ENCODE peak calls at places on chromosomes 13 and 19, in seven cellular contexts. One of them, this sample, is unnamed.

GRCh38 chr13:43383488-43384165 is 360.2 kb downstream of the DNAJC15 start:
- DNase-seq in H1: no peak
- DNase-seq in HCT116: no peak
- DNase-seq in GM12878: no peak
- DNase-seq in HepG2: no peak
- DNase-seq in SK-N-SH: no peak
- DNase-seq in K562: no peak
- DNase-seq in this sample: no peak

GRCh38 chr13:98571955-98572662 is 4.8 kb downstream of the STK24 start:
- DNase-seq in HepG2: peak
- DNase-seq in SK-N-SH: peak
- DNase-seq in K562: peak
- DNase-seq in GM12878: no peak
- DNase-seq in H1: no peak
- DNase-seq in HCT116: no peak
- DNase-seq in this sample: peak

GRCh38 chr13:110676511-110677204 is 29.3 kb downstream of the CARS2 start:
- DNase-seq in SK-N-SH: no peak
- DNase-seq in H1: no peak
- DNase-seq in GM12878: peak
- DNase-seq in K562: no peak
- DNase-seq in HepG2: no peak
- DNase-seq in HCT116: no peak
- DNase-seq in this sample: no peak

GRCh38 chr13:72782717-72783116 is 784 bp downstream of the PIBF1 start:
- DNase-seq in HepG2: no peak
- DNase-seq in SK-N-SH: peak
- DNase-seq in K562: peak
- DNase-seq in H1: no peak
- DNase-seq in HCT116: no peak
- DNase-seq in GM12878: no peak
- DNase-seq in this sample: no peak

GRCh38 chr19:38527466-38528136 is 90.2 kb downstream of the MAP4K1 start:
- DNase-seq in SK-N-SH: no peak
- DNase-seq in HCT116: no peak
- DNase-seq in HepG2: no peak
- DNase-seq in H1: peak
- DNase-seq in GM12878: no peak
- DNase-seq in K562: peak
- DNase-seq in this sample: peak

GRCh38 chr13:18949970-18950369 is 231.7 kb downstream of the TUBA3C start:
- DNase-seq in GM12878: no peak
- DNase-seq in K562: no peak
- DNase-seq in H1: no peak
- DNase-seq in HepG2: no peak
- DNase-seq in HCT116: no peak
- DNase-seq in SK-N-SH: no peak
- DNase-seq in this sample: no peak

GRCh38 chr19:27776020-27776419 is 1436.9 kb downstream of the UQCRFS1 start:
- DNase-seq in H1: peak
- DNase-seq in HepG2: no peak
- DNase-seq in HCT116: no peak
- DNase-seq in SK-N-SH: no peak
- DNase-seq in GM12878: no peak
- DNase-seq in K562: peak
- DNase-seq in this sample: no peak

GRCh38 chr13:95118541-95119324 is 182.5 kb downstream of the ABCC4 start:
- DNase-seq in K562: no peak
- DNase-seq in HCT116: no peak
- DNase-seq in H1: no peak
- DNase-seq in GM12878: no peak
- DNase-seq in HepG2: no peak
- DNase-seq in SK-N-SH: no peak
- DNase-seq in this sample: no peak

GRCh38 chr13:48626726-48627451 is 26.8 kb upstream of the CYSLTR2 start:
- DNase-seq in H1: no peak
- DNase-seq in HepG2: peak
- DNase-seq in HCT116: no peak
- DNase-seq in SK-N-SH: no peak
- DNase-seq in K562: no peak
- DNase-seq in GM12878: no peak
- DNase-seq in this sample: no peak

GRCh38 chr13:101972191-101972590 is 429.7 kb downstream of the FGF14 start:
- DNase-seq in HCT116: no peak
- DNase-seq in SK-N-SH: no peak
- DNase-seq in H1: no peak
- DNase-seq in GM12878: no peak
- DNase-seq in HepG2: no peak
- DNase-seq in K562: no peak
- DNase-seq in this sample: no peak

GRCh38 chr19:1264801-1265610 is 4.1 kb upstream of the CIRBP start:
- DNase-seq in GM12878: no peak
- DNase-seq in SK-N-SH: no peak
- DNase-seq in H1: peak
- DNase-seq in HCT116: no peak
- DNase-seq in HepG2: peak
- DNase-seq in K562: peak
- DNase-seq in this sample: no peak

GRCh38 chr13:98978280-98978679 is 416 bp upstream of the DOCK9 start:
- DNase-seq in HCT116: peak
- DNase-seq in SK-N-SH: no peak
- DNase-seq in H1: no peak
- DNase-seq in GM12878: no peak
- DNase-seq in K562: no peak
- DNase-seq in HepG2: no peak
- DNase-seq in this sample: no peak

GRCh38 chr13:32639502-32640105 is 53.4 kb downstream of the PDS5B start:
- DNase-seq in H1: no peak
- DNase-seq in HCT116: peak
- DNase-seq in K562: peak
- DNase-seq in GM12878: peak
- DNase-seq in SK-N-SH: peak
- DNase-seq in HepG2: peak
- DNase-seq in this sample: peak

GRCh38 chr13:100398360-100398759 is 190.2 kb downstream of the GGACT start:
- DNase-seq in SK-N-SH: no peak
- DNase-seq in K562: no peak
- DNase-seq in HepG2: no peak
- DNase-seq in H1: no peak
- DNase-seq in GM12878: no peak
- DNase-seq in HCT116: no peak
- DNase-seq in this sample: no peak

GRCh38 chr13:95494082-95494681 is 58.3 kb upstream of the CLDN10 start:
- DNase-seq in HepG2: peak
- DNase-seq in SK-N-SH: peak
- DNase-seq in HCT116: peak
- DNase-seq in K562: peak
- DNase-seq in GM12878: no peak
- DNase-seq in H1: no peak
- DNase-seq in this sample: peak

GRCh38 chr13:113448545-113448884 is 4.8 kb downstream of the ADPRHL1 start:
- DNase-seq in HepG2: peak
- DNase-seq in SK-N-SH: no peak
- DNase-seq in GM12878: no peak
- DNase-seq in HCT116: peak
- DNase-seq in H1: no peak
- DNase-seq in K562: peak
- DNase-seq in this sample: no peak

GRCh38 chr13:113446488-113446854 is 6.8 kb downstream of the ADPRHL1 start:
- DNase-seq in HepG2: no peak
- DNase-seq in H1: no peak
- DNase-seq in SK-N-SH: no peak
- DNase-seq in GM12878: no peak
- DNase-seq in K562: no peak
- DNase-seq in HCT116: no peak
- DNase-seq in this sample: no peak

GRCh38 chr13:113449693-113450347 is 3.5 kb downstream of the ADPRHL1 start:
- DNase-seq in K562: peak
- DNase-seq in H1: no peak
- DNase-seq in HepG2: no peak
- DNase-seq in HCT116: no peak
- DNase-seq in GM12878: no peak
- DNase-seq in SK-N-SH: no peak
- DNase-seq in this sample: no peak

GRCh38 chr13:113447596-113447995 is 5.7 kb downstream of the ADPRHL1 start:
- DNase-seq in SK-N-SH: no peak
- DNase-seq in K562: no peak
- DNase-seq in HCT116: no peak
- DNase-seq in GM12878: no peak
- DNase-seq in H1: no peak
- DNase-seq in HepG2: no peak
- DNase-seq in this sample: no peak

DNA sequence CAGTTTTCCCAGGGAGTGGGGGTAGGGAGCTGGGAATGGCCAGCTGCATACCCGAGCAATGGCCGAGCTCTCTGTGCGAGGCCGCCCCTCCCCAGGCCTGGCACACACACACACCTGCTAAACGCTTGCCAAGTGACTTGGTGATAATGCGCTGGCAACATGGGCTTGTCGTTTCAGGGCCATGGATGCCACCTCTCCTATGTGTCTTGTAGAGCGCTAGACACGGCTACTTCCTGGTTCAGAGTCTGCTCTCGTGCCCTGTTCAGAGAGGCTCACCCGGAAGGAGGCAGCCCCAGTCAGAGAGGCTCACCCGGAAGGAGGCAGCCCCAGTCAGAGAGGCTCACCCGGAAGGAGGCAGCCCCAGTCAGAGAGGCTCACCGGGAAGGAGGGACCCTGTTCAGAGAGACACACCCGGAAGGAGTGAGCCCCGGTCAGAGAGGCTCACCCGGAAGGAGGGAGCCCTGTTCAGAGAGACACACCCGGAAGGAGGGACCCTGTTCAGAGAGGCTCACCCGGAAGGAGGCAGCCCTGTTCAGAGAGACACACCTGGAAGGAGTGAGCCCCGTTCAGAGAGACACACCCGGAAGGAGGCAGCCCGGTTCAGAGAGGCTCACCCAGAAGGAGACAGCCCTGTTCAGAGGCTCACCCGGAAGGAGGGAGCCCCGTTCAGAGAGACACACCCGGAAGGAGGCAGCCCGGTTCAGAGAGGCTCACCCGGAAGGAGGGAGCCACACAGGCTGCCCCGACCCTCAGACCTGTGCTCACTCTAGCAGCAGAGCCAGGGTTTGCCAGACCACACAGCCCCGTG is 4.2 kb downstream of the ADPRHL1 start:
- DNase-seq in HepG2: peak
- DNase-seq in GM12878: peak
- DNase-seq in H1: no peak
- DNase-seq in HCT116: peak
- DNase-seq in K562: peak
- DNase-seq in SK-N-SH: no peak
- DNase-seq in this sample: no peak
- TF ChIP-seq JUND in HepG2: no peak
- TF ChIP-seq JUND in GM12878: no peak
- TF ChIP-seq JUND in H1: no peak
- TF ChIP-seq JUND in HCT116: no peak
- TF ChIP-seq JUND in K562: peak
- TF ChIP-seq JUND in SK-N-SH: no peak
- TF ChIP-seq JUND in this sample: no peak

GRCh38 chr19:18520848-18521691 is 800 bp downstream of the ELL start:
- DNase-seq in HCT116: no peak
- DNase-seq in H1: peak
- DNase-seq in HepG2: no peak
- DNase-seq in SK-N-SH: no peak
- DNase-seq in K562: peak
- DNase-seq in GM12878: no peak
- DNase-seq in this sample: no peak
- TF ChIP-seq JUND in HCT116: no peak
- TF ChIP-seq JUND in H1: no peak
- TF ChIP-seq JUND in HepG2: no peak
- TF ChIP-seq JUND in SK-N-SH: no peak
- TF ChIP-seq JUND in K562: no peak
- TF ChIP-seq JUND in GM12878: no peak
- TF ChIP-seq JUND in this sample: no peak

DNA sequence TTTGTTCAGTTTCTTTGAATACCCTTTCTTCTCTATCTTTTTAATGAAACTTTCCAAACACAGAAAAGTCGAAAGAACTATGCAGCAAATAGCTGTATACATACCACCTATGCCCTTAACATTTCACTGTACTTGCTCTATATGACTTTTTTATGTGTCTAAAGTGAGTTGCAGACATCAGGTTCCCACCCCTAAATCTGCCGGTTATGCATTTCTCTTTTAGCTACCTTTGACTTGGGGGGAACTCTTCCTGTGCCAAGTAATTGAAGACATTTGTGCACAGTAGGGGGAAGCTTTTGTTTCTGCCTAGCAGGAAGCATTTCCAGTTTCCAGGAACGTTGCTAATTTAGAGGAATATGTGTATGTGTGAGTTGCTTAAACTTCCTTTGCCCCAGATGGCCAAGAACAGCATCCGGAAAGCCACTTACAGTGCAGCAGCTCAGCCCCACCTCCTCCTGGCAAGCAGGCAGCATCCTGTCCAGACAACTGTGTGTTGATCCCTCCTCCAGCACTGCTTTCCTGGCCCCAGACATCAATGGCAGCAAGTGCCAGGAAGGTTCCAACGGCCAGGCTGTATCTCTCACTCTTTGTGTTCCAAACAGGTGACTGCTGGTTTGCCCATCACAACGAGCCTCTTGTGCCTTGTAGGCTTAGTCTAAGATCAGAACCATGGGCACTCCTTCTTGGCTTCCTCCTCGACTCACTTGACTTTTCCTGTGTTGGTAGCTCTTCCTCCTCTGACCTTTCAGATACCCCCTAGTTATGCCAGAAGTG is 14.7 kb upstream of the GRAMD1A start:
- DNase-seq in GM12878: no peak
- DNase-seq in SK-N-SH: no peak
- DNase-seq in HCT116: no peak
- DNase-seq in HepG2: no peak
- DNase-seq in K562: no peak
- DNase-seq in H1: peak
- DNase-seq in this sample: no peak
- TF ChIP-seq JUND in GM12878: no peak
- TF ChIP-seq JUND in SK-N-SH: no peak
- TF ChIP-seq JUND in HCT116: no peak
- TF ChIP-seq JUND in HepG2: no peak
- TF ChIP-seq JUND in K562: no peak
- TF ChIP-seq JUND in H1: no peak
- TF ChIP-seq JUND in this sample: no peak

GRCh38 chr13:104140557-104140956 is 1074.3 kb upstream of the SLC10A2 start:
- DNase-seq in HepG2: no peak
- DNase-seq in H1: no peak
- DNase-seq in SK-N-SH: no peak
- DNase-seq in K562: no peak
- DNase-seq in HCT116: peak
- DNase-seq in GM12878: no peak
- DNase-seq in this sample: no peak

DNA sequence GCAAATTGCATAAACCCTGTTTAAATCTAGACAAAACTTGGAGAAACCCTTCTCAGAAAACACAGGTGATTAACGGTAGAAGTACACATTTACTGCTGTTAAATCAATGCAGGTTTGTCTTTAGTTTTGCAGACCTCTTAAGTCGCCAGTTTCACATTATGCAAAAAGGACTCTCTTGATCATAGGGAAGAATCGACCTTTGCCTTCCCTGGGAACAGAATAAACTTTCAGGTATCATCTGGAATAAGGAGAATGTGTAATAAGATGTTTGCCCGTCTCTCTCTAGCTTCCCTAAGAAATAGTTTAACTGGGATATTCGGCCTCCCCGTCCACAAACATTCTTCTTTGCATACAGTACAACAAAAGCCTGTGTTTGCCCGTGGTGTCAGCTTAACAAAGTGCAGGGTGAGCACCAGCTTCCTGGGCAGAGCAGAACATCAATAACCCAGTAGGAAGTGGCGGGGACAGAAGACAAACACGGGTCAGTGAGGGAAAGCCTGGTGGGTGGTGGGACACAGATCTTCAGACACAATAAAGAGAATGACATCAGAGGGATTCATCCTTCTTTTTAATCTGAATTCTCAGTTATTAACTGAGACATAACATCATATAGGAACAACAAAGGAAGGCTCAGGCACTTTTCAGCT is 1077.7 kb upstream of the SLC10A2 start:
- DNase-seq in K562: no peak
- DNase-seq in HCT116: no peak
- DNase-seq in SK-N-SH: no peak
- DNase-seq in GM12878: no peak
- DNase-seq in HepG2: no peak
- DNase-seq in H1: peak
- DNase-seq in this sample: no peak
- TF ChIP-seq JUND in K562: no peak
- TF ChIP-seq JUND in HCT116: no peak
- TF ChIP-seq JUND in SK-N-SH: no peak
- TF ChIP-seq JUND in GM12878: no peak
- TF ChIP-seq JUND in HepG2: no peak
- TF ChIP-seq JUND in H1: no peak
- TF ChIP-seq JUND in this sample: no peak

This sample was measured in T47D.